ENCODE peak calls at places on chromosomes 12 and 14, in four cellular contexts. One of them, this sample, is unnamed.

GRCh38 chr12:27176765-27177164 is 67.3 kb upstream of the STK38L start:
- DNase-seq in substantia nigra: no peak
- DNase-seq in NCI-H2081: no peak
- DNase-seq in NCI-H1092: no peak
- DNase-seq in this sample: no peak

GRCh38 chr12:84276215-84276614 is 636.4 kb downstream of the SLC6A15 start:
- DNase-seq in substantia nigra: no peak
- DNase-seq in NCI-H1092: no peak
- DNase-seq in NCI-H2081: no peak
- DNase-seq in this sample: no peak

GRCh38 chr12:100141666-100141997 is 1.0 kb downstream of the BLTP3B start:
- DNase-seq in substantia nigra: no peak
- DNase-seq in NCI-H2081: no peak
- DNase-seq in NCI-H1092: no peak
- DNase-seq in this sample: no peak

GRCh38 chr12:101963703-101964102 is 86.3 kb downstream of the DRAM1 start:
- DNase-seq in NCI-H1092: no peak
- DNase-seq in substantia nigra: peak
- DNase-seq in NCI-H2081: no peak
- DNase-seq in this sample: no peak

GRCh38 chr12:109156586-109156985 is 40.2 kb downstream of the ACACB start:
- DNase-seq in substantia nigra: no peak
- DNase-seq in NCI-H1092: no peak
- DNase-seq in NCI-H2081: no peak
- DNase-seq in this sample: no peak

GRCh38 chr12:111438501-111438900 is 32.8 kb downstream of the SH2B3 start:
- DNase-seq in substantia nigra: no peak
- DNase-seq in NCI-H1092: no peak
- DNase-seq in NCI-H2081: no peak
- DNase-seq in this sample: peak

GRCh38 chr14:91373591-91374245 is 43.9 kb downstream of the CCDC88C start:
- DNase-seq in substantia nigra: no peak
- DNase-seq in NCI-H1092: peak
- DNase-seq in NCI-H2081: no peak
- DNase-seq in this sample: no peak

GRCh38 chr12:116376354-116377193 is 99.1 kb upstream of the MED13L start:
- DNase-seq in NCI-H2081: peak
- DNase-seq in NCI-H1092: peak
- DNase-seq in substantia nigra: no peak
- DNase-seq in this sample: no peak

GRCh38 chr14:35051796-35052195 is 5.7 kb downstream of the FAM177A1 start:
- DNase-seq in NCI-H2081: no peak
- DNase-seq in substantia nigra: no peak
- DNase-seq in NCI-H1092: no peak
- DNase-seq in this sample: no peak

GRCh38 chr12:12764824-12765223 is 20.6 kb upstream of the APOLD1 start:
- DNase-seq in substantia nigra: no peak
- DNase-seq in NCI-H2081: no peak
- DNase-seq in NCI-H1092: no peak
- DNase-seq in this sample: no peak

GRCh38 chr14:75881986-75882385 is 99.8 kb downstream of the TGFB3 start:
- DNase-seq in NCI-H1092: no peak
- DNase-seq in substantia nigra: no peak
- DNase-seq in NCI-H2081: no peak
- DNase-seq in this sample: no peak

GRCh38 chr12:6778212-6778570 is 5.9 kb downstream of the LAG3 start:
- DNase-seq in NCI-H1092: no peak
- DNase-seq in substantia nigra: no peak
- DNase-seq in NCI-H2081: no peak
- DNase-seq in this sample: peak

GRCh38 chr14:75738192-75738591 is 77.1 kb downstream of the TTLL5 start:
- DNase-seq in NCI-H1092: no peak
- DNase-seq in substantia nigra: no peak
- DNase-seq in NCI-H2081: no peak
- DNase-seq in this sample: no peak

GRCh38 chr14:104879983-104880565 is 15.0 kb downstream of the CEP170B start:
- DNase-seq in substantia nigra: no peak
- DNase-seq in NCI-H1092: no peak
- DNase-seq in NCI-H2081: no peak
- DNase-seq in this sample: no peak